ENCODE peak calls at places on chromosome 16, in six cellular contexts. A is stomach; B is mesendoderm; M is body of pancreas; K is transverse colon; V is CD8-positive, alpha-beta memory T cell. R is an unnamed sample.

GRCh38 chr16:78034530-78034929 is 12.2 kb downstream of the CLEC3A start:
- DNase-seq in A (no peak), B (no peak), M (no peak), K (no peak), V (no peak), R (no peak)

GRCh38 chr16:64137976-64138375 is 983.9 kb downstream of the CDH11 start:
- DNase-seq in A (no peak), B (no peak), M (no peak), K (no peak), V (no peak), R (no peak)

GRCh38 chr16:89448656-89449055 is 41.7 kb downstream of the ANKRD11 start:
- DNase-seq in A (peak; percentile 83), B (no peak), M (peak; percentile 60), K (peak; percentile 70), V (no peak), R (peak; percentile 79)

GRCh38 chr16:29148867-29149272 is 164.0 kb downstream of the LAT start:
- DNase-seq in A (peak; percentile 49), B (no peak), M (peak; percentile 36), K (peak; percentile 60), V (peak; percentile 64), R (peak; percentile 42)

GRCh38 chr16:84024854-84025253 is 17.7 kb downstream of the SLC38A8 start:
- DNase-seq in A (no peak), B (no peak), M (no peak), K (no peak), V (no peak), R (no peak)

GRCh38 chr16:12526521-12526920 is 277.2 kb downstream of the CPPED1 start:
- DNase-seq in A (no peak), B (no peak), M (no peak), K (no peak), V (no peak), R (no peak)

GRCh38 chr16:53549970-53550406 is 47.0 kb upstream of the AKTIP start:
- DNase-seq in A (peak; percentile 57), B (peak; percentile 82), M (peak; percentile 67), K (peak; percentile 45), V (peak; percentile 34), R (peak; percentile 75)

GRCh38 chr16:88360999-88361398 is 21.8 kb upstream of the ZNF469 start:
- DNase-seq in A (no peak), B (no peak), M (no peak), K (no peak), V (no peak), R (no peak)

DNA sequence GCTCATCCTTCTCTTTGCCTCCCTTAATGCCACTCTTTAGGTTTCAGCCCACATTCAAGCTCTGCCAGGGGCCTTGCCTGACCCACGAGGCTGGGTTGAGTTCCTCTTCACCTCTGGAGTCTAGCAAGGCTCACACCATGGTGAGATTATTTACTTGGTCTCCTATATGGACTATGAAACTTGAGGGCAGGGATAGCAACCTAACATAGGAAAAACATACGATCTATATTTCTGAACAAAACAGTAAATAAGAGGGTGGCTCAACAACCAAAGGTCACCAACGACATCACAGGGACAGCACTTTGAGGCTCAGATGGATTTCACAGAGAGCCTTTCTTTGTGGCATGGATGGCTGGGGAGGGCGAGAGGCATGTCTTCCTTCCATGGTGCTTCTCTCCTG is 197.0 kb downstream of the MAF start:
- DNase-seq in A (no peak), B (no peak), M (no peak), K (no peak), V (no peak), R (peak; percentile 25)
- H3K27ac ChIP-seq in A (no peak overlapping the region), B (no peak overlapping the region), M (no peak overlapping the region), K (no peak overlapping the region), V (no peak overlapping the region), R (peak overlapping the region; percentile 97)

GRCh38 chr16:1531638-1531910 is 1.9 kb upstream of the TMEM204 start:
- DNase-seq in A (no peak), B (no peak), M (no peak), K (no peak), V (no peak), R (no peak)

GRCh38 chr16:1532081-1532760 is 1.2 kb upstream of the TMEM204 start:
- DNase-seq in A (peak; percentile 51), B (no peak), M (peak; percentile 58), K (peak; percentile 52), V (no peak), R (no peak)

GRCh38 chr16:1534021-1535020 is 855 bp downstream of the TMEM204 start:
- DNase-seq in A (no peak), B (no peak), M (no peak), K (no peak), V (no peak), R (no peak)

GRCh38 chr16:1533443-1533951 is at the start of gene TMEM204:
- DNase-seq in A (peak; percentile 38), B (peak; percentile 55), M (peak; percentile 55), K (peak; percentile 59), V (no peak), R (peak; percentile 28)

DNA sequence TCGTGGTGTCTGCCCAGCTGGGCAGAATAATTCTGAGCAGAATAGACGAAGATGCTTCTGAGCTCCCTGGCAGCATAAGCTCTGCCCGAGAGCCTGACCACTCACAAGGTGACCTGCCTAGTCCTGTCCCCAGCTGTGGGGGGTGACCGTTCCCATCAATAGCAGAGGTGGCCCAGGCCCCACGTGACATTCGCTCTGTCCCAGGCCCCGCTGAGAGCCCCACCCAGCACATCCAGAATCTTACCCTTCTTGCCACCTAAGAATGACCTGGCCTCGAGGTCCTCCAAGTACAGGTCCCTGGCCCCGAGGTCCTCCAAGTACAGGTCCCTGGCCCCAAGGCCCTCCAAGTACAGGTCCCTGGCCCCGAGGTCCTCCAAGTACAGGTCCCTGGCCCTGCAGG is 695 bp upstream of the TMEM204 start:
- DNase-seq in A (no peak), B (no peak), M (no peak), K (no peak), V (no peak), R (no peak)
- H3K4me3 ChIP-seq in A (peak overlapping the region; percentile 55), B (no peak overlapping the region), M (no peak overlapping the region), K (peak overlapping the region; percentile 53), V (peak overlapping the region; percentile 77), R (no peak overlapping the region)

GRCh38 chr16:75305364-75306101 is 54.1 kb upstream of the BCAR1 start:
- DNase-seq in A (peak; percentile 78), B (peak; percentile 73), M (peak; percentile 93), K (peak; percentile 90), V (no peak), R (peak; percentile 99)
- H3K27ac ChIP-seq in A (peak overlapping the region; percentile 92), B (peak overlapping the region; percentile 7), M (peak overlapping the region; percentile 93), K (peak overlapping the region; percentile 90), V (no peak overlapping the region), R (peak overlapping the region; percentile 96)

DNA sequence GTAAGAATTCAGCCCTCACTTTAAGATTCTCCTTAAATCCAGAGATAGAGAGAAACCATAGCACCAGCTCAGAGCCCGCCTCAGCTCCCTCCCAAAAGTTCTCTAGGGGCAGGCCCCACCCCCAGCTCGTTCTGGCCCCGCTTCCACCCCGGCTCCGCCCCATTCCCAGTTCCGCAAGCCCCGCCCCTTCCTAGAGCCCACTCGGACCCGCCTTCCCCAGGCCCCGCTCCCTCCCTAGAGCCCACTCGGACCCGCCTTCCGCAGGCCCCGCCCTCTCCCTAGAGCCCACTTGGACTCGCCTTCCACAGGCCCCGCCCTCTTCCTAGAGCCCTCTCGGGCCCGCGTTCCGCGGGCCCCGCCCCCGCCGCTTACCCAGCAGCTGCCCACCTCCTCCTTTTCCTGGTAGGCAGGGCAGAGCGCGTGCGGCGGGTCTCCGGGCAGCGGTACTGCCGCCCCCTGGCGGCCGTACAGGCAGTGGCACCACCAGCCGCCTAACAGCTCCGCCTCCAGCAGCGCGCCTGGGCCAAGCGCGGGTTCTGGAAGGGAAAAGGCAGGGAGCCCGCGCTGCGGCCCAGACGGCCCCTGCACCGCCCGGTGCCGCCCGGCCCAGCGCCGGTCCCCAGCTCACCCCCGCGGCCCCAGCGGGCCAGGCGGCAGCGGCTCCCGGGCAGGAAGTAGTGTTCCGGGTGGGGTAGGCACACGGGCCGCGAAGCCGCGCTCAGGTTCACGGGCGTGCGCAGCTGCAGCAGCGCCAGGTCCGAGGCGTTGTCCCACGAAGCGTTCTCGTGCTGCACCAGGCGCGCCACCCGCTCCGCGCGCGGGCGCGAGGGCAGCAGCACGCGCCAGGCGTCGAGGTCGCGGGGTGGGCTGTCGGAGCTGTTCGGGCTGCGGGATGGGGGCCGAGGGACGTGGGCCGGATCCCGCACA is 6.8 kb upstream of the PRSS8 start:
- DNase-seq in A (peak; percentile 99), B (peak; percentile 99), M (peak; percentile 99), K (peak; percentile 99), V (peak; percentile 93), R (peak; percentile 99)
- H3K4me3 ChIP-seq in A (peak overlapping the region; percentile 53), B (no peak overlapping the region), M (no peak overlapping the region), K (peak overlapping the region; percentile 42), V (peak overlapping the region; percentile 59), R (peak overlapping the region; percentile 9)

DNA sequence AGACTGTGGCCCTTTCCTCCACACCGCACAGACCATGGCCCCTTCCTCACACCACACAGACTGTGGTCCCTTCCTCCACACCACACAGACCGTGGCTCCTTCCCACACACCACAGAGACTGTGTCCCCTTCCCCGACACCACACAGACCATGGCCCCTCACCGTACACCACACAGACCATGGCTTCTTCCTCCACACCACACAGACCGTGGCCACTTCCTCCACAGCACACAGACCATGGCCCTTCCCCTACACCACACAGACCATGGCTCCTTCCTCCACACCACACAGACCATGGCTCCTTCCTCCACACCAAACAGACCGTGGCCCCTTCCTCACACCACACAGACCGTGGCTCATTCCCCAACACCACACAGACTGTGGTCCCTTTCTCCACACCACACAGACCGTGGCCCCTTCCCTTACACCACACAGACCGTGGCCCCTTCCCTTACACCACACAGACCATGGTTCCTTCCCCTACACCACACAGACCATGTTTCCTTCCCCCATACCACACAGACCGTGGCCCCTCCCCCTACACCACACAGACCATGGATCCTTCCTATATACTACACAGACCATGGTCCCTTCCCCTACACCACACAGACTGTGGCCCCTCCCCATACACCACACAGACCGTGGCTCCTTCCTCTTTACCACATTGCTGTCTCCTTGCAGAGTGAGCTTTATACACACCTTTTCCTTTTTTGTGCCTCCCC is 297.5 kb upstream of the FOXF1 start:
- DNase-seq in A (no peak), B (no peak), M (no peak), K (no peak), V (no peak), R (no peak)
- H3K27ac ChIP-seq in A (no peak overlapping the region), B (no peak overlapping the region), M (no peak overlapping the region), K (no peak overlapping the region), V (no peak overlapping the region), R (no peak overlapping the region)

GRCh38 chr16:25013751-25014499 is 1.2 kb downstream of the ARHGAP17 start:
- DNase-seq in A (no peak), B (no peak), M (no peak), K (no peak), V (no peak), R (no peak)

GRCh38 chr16:25014500-25015147 is 545 bp downstream of the ARHGAP17 start:
- DNase-seq in A (peak; percentile 45), B (peak; percentile 75), M (peak; percentile 53), K (peak; percentile 47), V (peak; percentile 14), R (peak; percentile 54)

GRCh38 chr16:25012525-25012991 is 2.6 kb downstream of the ARHGAP17 start:
- DNase-seq in A (no peak), B (no peak), M (no peak), K (peak; percentile 59), V (no peak), R (peak; percentile 95)

GRCh38 chr16:25011891-25012499 is 3.2 kb downstream of the ARHGAP17 start:
- DNase-seq in A (no peak), B (no peak), M (no peak), K (no peak), V (no peak), R (peak; percentile 45)

GRCh38 chr16:25013049-25013448 is 2.1 kb downstream of the ARHGAP17 start:
- DNase-seq in A (no peak), B (no peak), M (no peak), K (no peak), V (no peak), R (no peak)
- H3K4me3 ChIP-seq in A (no peak overlapping the region), B (no peak overlapping the region), M (no peak overlapping the region), K (peak overlapping the region; percentile 73), V (no peak overlapping the region), R (peak overlapping the region; percentile 98)

R was measured in small intestine.